ENCODE peak calls at places on chromosome 6, in seven cellular contexts. R is PC-9, Y is adrenal gland, G is pancreas, E is PC-3, X is aorta, A is left ventricle myocardium inferior. U is an unnamed sample.
A peak's percentile ranks its signal among the peaks of the same experiment; 100 is the strongest.

GRCh38 chr6:106556368-106556960 is 72.8 kb downstream of the RTN4IP1 start:
- DNase-seq in R (no peak), Y (no peak), G (no peak), E (peak; percentile 60), X (no peak), A (no peak), U (no peak)

GRCh38 chr6:7392402-7392801 is 2.8 kb downstream of the RIOK1 start:
- DNase-seq in R (no peak), Y (peak; percentile 50), G (no peak), E (no peak), X (no peak), A (no peak), U (no peak)

GRCh38 chr6:28597217-28597835 is 71.6 kb downstream of the GPX5 start:
- DNase-seq in R (peak; percentile 61), Y (peak; percentile 48), G (no peak), E (peak; percentile 60), X (no peak), A (no peak), U (no peak)

GRCh38 chr6:143896096-143896880 is 32.0 kb downstream of the ZC2HC1B start:
- DNase-seq in R (peak; percentile 44), Y (no peak), G (no peak), E (peak; percentile 17), X (no peak), A (no peak), U (no peak)

GRCh38 chr6:125310994-125311649 is 9.4 kb upstream of the HDDC2 start:
- DNase-seq in R (peak; percentile 20), Y (peak; percentile 37), G (no peak), E (peak; percentile 70), X (no peak), A (no peak), U (no peak)

GRCh38 chr6:75505426-75505825 is 11.8 kb upstream of the FILIP1 start:
- DNase-seq in R (no peak), Y (no peak), G (no peak), E (no peak), X (no peak), A (no peak), U (no peak)

GRCh38 chr6:5003604-5004372 is at the start of gene RPP40:
- DNase-seq in R (peak; percentile 98), Y (peak; percentile 99), G (peak; percentile 97), E (peak; percentile 98), X (peak; percentile 100), A (peak; percentile 98), U (peak; percentile 96)

GRCh38 chr6:43923376-43924221 is 153.6 kb downstream of the VEGFA start:
- DNase-seq in R (peak; percentile 35), Y (peak; percentile 42), G (peak; percentile 12), E (peak; percentile 73), X (peak; percentile 65), A (no peak), U (no peak)

GRCh38 chr6:33273129-33273923 is 1.5 kb downstream of the RPS18 start:
- DNase-seq in R (no peak), Y (no peak), G (no peak), E (no peak), X (peak; percentile 11), A (no peak), U (no peak)

GRCh38 chr6:81694855-81695254 is 57.6 kb downstream of the TENT5A start:
- DNase-seq in R (no peak), Y (no peak), G (no peak), E (no peak), X (no peak), A (no peak), U (no peak)

GRCh38 chr6:108541843-108542795 is 18.6 kb upstream of the FOXO3 start:
- DNase-seq in R (peak; percentile 68), Y (peak; percentile 82), G (peak; percentile 59), E (peak; percentile 76), X (no peak), A (peak; percentile 39), U (peak; percentile 77)

GRCh38 chr6:160172704-160173103 is 51.1 kb downstream of the SLC22A1 start:
- DNase-seq in R (no peak), Y (no peak), G (no peak), E (no peak), X (no peak), A (no peak), U (no peak)

GRCh38 chr6:17907467-17908229 is 79.8 kb downstream of the KIF13A start:
- DNase-seq in R (peak; percentile 78), Y (peak; percentile 93), G (no peak), E (peak; percentile 97), X (peak; percentile 81), A (peak; percentile 46), U (peak; percentile 91)

GRCh38 chr6:145227593-145227992 is 507.7 kb downstream of the EPM2A start:
- DNase-seq in R (no peak), Y (no peak), G (no peak), E (no peak), X (no peak), A (no peak), U (no peak)

GRCh38 chr6:108476381-108476780 is 84.3 kb upstream of the FOXO3 start:
- DNase-seq in R (no peak), Y (no peak), G (no peak), E (no peak), X (no peak), A (no peak), U (no peak)

GRCh38 chr6:122749451-122750050 is 30.0 kb upstream of the FABP7 start:
- DNase-seq in R (no peak), Y (no peak), G (no peak), E (no peak), X (no peak), A (no peak), U (no peak)

GRCh38 chr6:137970368-137970767 is 103.3 kb downstream of the TNFAIP3 start:
- DNase-seq in R (no peak), Y (no peak), G (no peak), E (no peak), X (no peak), A (no peak), U (no peak)

GRCh38 chr6:13384506-13384905 is 56.2 kb upstream of the TBC1D7 start:
- DNase-seq in R (no peak), Y (no peak), G (no peak), E (no peak), X (no peak), A (no peak), U (no peak)
- H3K36me3 ChIP-seq in R (no peaks in the 10 kb centered on the region), Y (no peaks in the 10 kb centered on the region), G (no peaks in the 10 kb centered on the region), E (no peaks in the 10 kb centered on the region), X (no peaks in the 10 kb centered on the region), A (no peaks in the 10 kb centered on the region), U (no peaks in the 10 kb centered on the region)

GRCh38 chr6:22288721-22289120 is 8.1 kb downstream of the PRL start:
- DNase-seq in R (no peak), Y (no peak), G (no peak), E (no peak), X (no peak), A (no peak), U (no peak)
- H3K9me3 ChIP-seq in R (no peaks in the 10 kb centered on the region), Y (no peaks in the 10 kb centered on the region), G (no peaks in the 10 kb centered on the region), E (no peaks in the 10 kb centered on the region), X (no peaks in the 10 kb centered on the region), A (no peaks in the 10 kb centered on the region), U (no peaks in the 10 kb centered on the region)

DNA sequence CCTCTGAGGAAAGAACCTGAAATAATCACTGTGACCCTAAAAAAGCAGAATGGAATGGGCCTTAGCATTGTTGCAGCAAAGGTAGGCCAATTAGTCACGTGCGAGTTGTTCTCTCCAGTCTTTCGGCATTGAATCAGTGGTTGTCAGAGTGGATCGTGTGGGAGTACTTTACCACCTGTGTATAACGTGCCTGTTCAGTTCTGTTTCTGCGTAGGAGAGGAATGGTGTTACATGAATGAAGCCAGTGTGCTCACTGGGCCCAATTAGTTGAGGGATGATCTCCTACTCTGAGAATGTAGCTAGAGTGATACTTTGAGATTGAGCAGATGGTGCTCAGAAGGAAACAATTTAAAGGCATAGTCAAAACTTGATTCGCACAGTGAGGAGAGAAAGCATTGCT is 72.5 kb upstream of the KIF25 start:
- DNase-seq in R (no peak), Y (no peak), G (no peak), E (no peak), X (no peak), A (no peak), U (no peak)
- H3K36me3 ChIP-seq in R (peaks cover 16% of the 10 kb centered on the region), Y (peaks cover 6% of the 10 kb centered on the region), G (no peaks in the 10 kb centered on the region), E (no peaks in the 10 kb centered on the region), X (peaks cover 7% of the 10 kb centered on the region), A (peaks cover 87% of the 10 kb centered on the region), U (peaks cover 43% of the 10 kb centered on the region)

DNA sequence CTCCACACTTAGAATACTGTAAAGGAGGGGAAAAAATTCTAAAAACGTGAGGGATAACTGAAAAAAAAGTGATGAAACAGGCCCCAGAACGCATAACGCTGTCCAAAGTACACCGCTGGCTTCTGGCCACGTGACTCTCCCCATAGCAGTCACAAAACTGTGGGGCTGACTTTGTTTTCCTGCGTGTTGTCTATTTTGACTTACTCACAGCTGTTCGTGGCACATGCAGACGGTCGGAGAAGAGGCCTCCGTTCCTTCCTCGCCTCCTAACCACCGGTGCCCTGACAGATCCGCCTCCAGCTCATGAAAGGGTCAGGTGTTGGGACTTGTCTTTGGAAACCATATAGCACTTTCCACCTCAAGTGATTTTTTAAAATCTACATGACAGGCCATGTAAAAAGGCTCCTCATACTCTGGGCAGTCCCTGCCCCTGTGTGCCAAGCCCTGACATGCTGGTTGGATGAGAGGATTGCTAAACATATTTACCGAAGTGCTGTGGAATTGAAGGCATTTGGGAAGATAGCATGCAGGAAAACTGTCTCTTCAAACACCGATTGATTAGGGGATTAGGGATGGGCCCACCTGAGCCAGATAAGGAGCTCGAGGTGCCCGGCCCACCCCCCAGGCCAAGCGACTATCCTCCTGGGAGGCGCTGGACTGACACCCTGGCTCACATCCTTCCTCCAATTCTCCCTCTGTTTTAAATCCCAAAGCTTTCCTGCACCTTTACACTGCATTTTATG is 54.8 kb downstream of the DACT2 start:
- DNase-seq in R (no peak), Y (no peak), G (no peak), E (no peak), X (peak; percentile 55), A (no peak), U (no peak)
- H3K9me3 ChIP-seq in R (no peaks in the 10 kb centered on the region), Y (no peaks in the 10 kb centered on the region), G (no peaks in the 10 kb centered on the region), E (no peaks in the 10 kb centered on the region), X (no peaks in the 10 kb centered on the region), A (no peaks in the 10 kb centered on the region), U (no peaks in the 10 kb centered on the region)

GRCh38 chr6:89776583-89777233 is 42.9 kb downstream of the MDN1 start:
- DNase-seq in R (no peak), Y (no peak), G (no peak), E (no peak), X (no peak), A (no peak), U (no peak)
- H3K36me3 ChIP-seq in R (peaks cover 5% of the 10 kb centered on the region), Y (peaks cover 33% of the 10 kb centered on the region), G (no peaks in the 10 kb centered on the region), E (peaks cover 26% of the 10 kb centered on the region), X (peaks cover 10% of the 10 kb centered on the region), A (peaks cover 82% of the 10 kb centered on the region), U (peaks cover 56% of the 10 kb centered on the region)

GRCh38 chr6:139204978-139205377 is 70.1 kb downstream of the HECA start:
- DNase-seq in R (no peak), Y (no peak), G (no peak), E (no peak), X (no peak), A (no peak), U (no peak)
- H3K9me3 ChIP-seq in R (peaks cover 21% of the 10 kb centered on the region), Y (peaks cover 6% of the 10 kb centered on the region), G (no peaks in the 10 kb centered on the region), E (no peaks in the 10 kb centered on the region), X (no peaks in the 10 kb centered on the region), A (peaks cover 55% of the 10 kb centered on the region), U (peaks cover 5% of the 10 kb centered on the region)

GRCh38 chr6:114764866-114765265 is 422.0 kb upstream of the HS3ST5 start:
- DNase-seq in R (no peak), Y (no peak), G (no peak), E (no peak), X (no peak), A (no peak), U (no peak)

GRCh38 chr6:114762145-114762544 is 419.3 kb upstream of the HS3ST5 start:
- DNase-seq in R (no peak), Y (no peak), G (no peak), E (no peak), X (no peak), A (no peak), U (no peak)
- H3K36me3 ChIP-seq in R (no peaks in the 10 kb centered on the region), Y (no peaks in the 10 kb centered on the region), G (no peaks in the 10 kb centered on the region), E (no peaks in the 10 kb centered on the region), X (no peaks in the 10 kb centered on the region), A (no peaks in the 10 kb centered on the region), U (no peaks in the 10 kb centered on the region)

U was measured in right atrium auricular region.